ENCODE peak calls at places on chromosomes 11 and 22, in ten cellular contexts. P is foreskin fibroblast, V is mammary epithelial cell, B is AG10803, R is NB4, M is psoas muscle, S is IMR-90, U is A549, J is brain microvascular endothelial cell, Z is heart right ventricle. I is an unnamed sample.

GRCh38 chr11:30326114-30326783 is 3.3 kb downstream of the ARL14EP start:
- DNase-seq in P (peak; percentile 24), V (no peak), B (peak; percentile 10), R (peak; percentile 8), M (no peak), S (peak; percentile 66), U (no peak), J (peak; percentile 43), Z (no peak), I (no peak)

GRCh38 chr11:133636686-133637085 is 104.4 kb upstream of the OPCML start:
- DNase-seq in P (no peak), V (no peak), B (no peak), R (no peak), M (no peak), S (no peak), U (no peak), J (no peak), Z (no peak), I (no peak)

GRCh38 chr11:118633979-118634378 is 26.6 kb downstream of the PHLDB1 start:
- DNase-seq in P (peak; percentile 73), V (no peak), B (peak; percentile 47), R (no peak), M (no peak), S (peak; percentile 44), U (no peak), J (no peak), Z (no peak), I (no peak)

GRCh38 chr22:22703715-22704114 is 59.3 kb downstream of the GGTLC2 start:
- DNase-seq in P (peak; percentile 92), V (no peak), B (peak; percentile 24), R (no peak), M (no peak), S (no peak), U (peak; percentile 18), J (no peak), Z (no peak), I (no peak)

GRCh38 chr22:26016916-26017315 is 152.3 kb upstream of the SEZ6L start:
- DNase-seq in P (no peak), V (no peak), B (no peak), R (no peak), M (no peak), S (no peak), U (no peak), J (no peak), Z (no peak), I (no peak)

GRCh38 chr11:123129920-123130319 is 65.1 kb downstream of the CLMP start:
- DNase-seq in P (peak; percentile 63), V (peak; percentile 62), B (peak; percentile 82), R (no peak), M (no peak), S (peak; percentile 92), U (no peak), J (peak; percentile 11), Z (no peak), I (no peak)

GRCh38 chr11:41201156-41201555 is 258.3 kb downstream of the LRRC4C start:
- DNase-seq in P (peak; percentile 5), V (peak; percentile 29), B (no peak), R (peak; percentile 50), M (no peak), S (peak; percentile 0), U (no peak), J (no peak), Z (no peak), I (no peak)

GRCh38 chr11:5486003-5486402 is 2.5 kb upstream of the OR52D1 start:
- DNase-seq in P (no peak), V (no peak), B (no peak), R (no peak), M (no peak), S (no peak), U (no peak), J (no peak), Z (no peak), I (no peak)

GRCh38 chr11:126357055-126357962 is 1.8 kb downstream of the ST3GAL4 start:
- DNase-seq in P (no peak), V (no peak), B (no peak), R (no peak), M (no peak), S (no peak), U (no peak), J (no peak), Z (no peak), I (no peak)

GRCh38 chr22:36215976-36216375 is 14.4 kb upstream of the APOL4 start:
- DNase-seq in P (no peak), V (no peak), B (no peak), R (no peak), M (no peak), S (no peak), U (no peak), J (no peak), Z (no peak), I (no peak)

GRCh38 chr11:94528551-94528950 is 15.2 kb upstream of the FUT4 start:
- DNase-seq in P (no peak), V (no peak), B (no peak), R (no peak), M (no peak), S (no peak), U (no peak), J (peak; percentile 49), Z (no peak), I (no peak)

GRCh38 chr11:64124147-64124546 is 41.8 kb downstream of the MACROD1 start:
- DNase-seq in P (peak; percentile 9), V (peak; percentile 15), B (no peak), R (no peak), M (no peak), S (no peak), U (no peak), J (no peak), Z (no peak), I (no peak)

GRCh38 chr11:117986981-117987495 is 844 bp downstream of the IL10RA start:
- DNase-seq in P (peak; percentile 15), V (peak; percentile 39), B (peak; percentile 6), R (peak; percentile 76), M (no peak), S (no peak), U (no peak), J (no peak), Z (no peak), I (no peak)

GRCh38 chr11:130299978-130300377 is 14.7 kb downstream of the ZBTB44 start:
- DNase-seq in P (no peak), V (no peak), B (no peak), R (no peak), M (no peak), S (no peak), U (no peak), J (no peak), Z (no peak), I (no peak)

GRCh38 chr11:115377882-115378296 is 126.3 kb downstream of the CADM1 start:
- DNase-seq in P (no peak), V (peak; percentile 69), B (no peak), R (no peak), M (no peak), S (peak; percentile 60), U (no peak), J (no peak), Z (no peak), I (peak; percentile 7)

GRCh38 chr11:8221025-8221723 is 42.5 kb downstream of the LMO1 start:
- DNase-seq in P (no peak), V (no peak), B (peak; percentile 5), R (no peak), M (no peak), S (no peak), U (no peak), J (no peak), Z (no peak), I (no peak)

DNA sequence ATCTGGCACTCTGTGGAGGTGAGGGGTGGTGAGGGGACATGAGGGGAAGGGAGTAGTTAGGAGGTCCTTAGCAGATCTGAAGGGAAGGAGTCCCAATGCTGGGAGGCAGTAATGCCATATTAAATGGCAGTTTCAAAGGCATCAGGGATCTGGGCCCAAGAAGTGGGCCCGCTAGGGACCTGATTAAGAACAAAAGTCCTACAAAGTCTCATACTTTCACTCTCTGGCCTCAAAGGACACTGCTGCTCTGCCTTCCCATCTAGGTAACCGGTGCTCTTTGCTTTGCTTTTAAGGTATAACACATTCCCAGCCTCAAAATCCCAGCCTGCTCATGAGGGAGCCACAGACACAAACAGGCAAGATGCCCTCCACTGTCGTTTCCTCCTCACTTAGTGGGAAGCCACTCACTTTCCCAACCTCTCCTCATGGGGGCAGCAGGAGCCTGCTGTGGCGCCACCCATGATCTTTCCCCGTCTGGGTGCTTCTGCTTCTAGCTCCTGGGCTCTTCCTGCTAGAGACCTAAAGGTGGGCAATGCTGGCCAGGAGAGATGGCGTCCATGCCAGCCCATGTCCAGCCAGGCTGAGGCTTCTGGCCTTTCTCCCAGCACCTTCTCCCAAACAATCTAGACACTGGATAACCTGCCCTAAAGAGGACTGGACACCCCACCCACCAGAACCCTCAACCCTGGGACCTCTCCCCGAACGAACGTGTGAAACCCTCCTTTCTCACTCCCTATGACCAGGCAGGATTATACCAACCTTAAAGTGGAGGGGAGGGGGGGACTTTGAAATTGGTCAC is 68.3 kb downstream of the PLEKHA7 start:
- DNase-seq in P (peak; percentile 76), V (peak; percentile 65), B (peak; percentile 38), R (peak; percentile 67), M (no peak), S (peak; percentile 34), U (peak; percentile 74), J (peak; percentile 53), Z (peak; percentile 32), I (no peak)
- H3K4me3 ChIP-seq in P (no peak overlapping the region), V (no peak overlapping the region), B (no peak overlapping the region), R (no peak overlapping the region), M (no peak overlapping the region), S (no peak overlapping the region), U (no peak overlapping the region), J (no peak overlapping the region), Z (no peak overlapping the region), I (no peak overlapping the region)

GRCh38 chr22:50473088-50473487 is 1.7 kb downstream of the SBF1 start:
- DNase-seq in P (peak; percentile 11), V (no peak), B (no peak), R (peak; percentile 53), M (no peak), S (no peak), U (peak; percentile 60), J (no peak), Z (peak; percentile 11), I (no peak)
- TF ChIP-seq CTCF in P (peak; percentile 35), V (peak; percentile 54), B (peak; percentile 16), R (peak; percentile 49), M (peak; percentile 11), S (no peak), U (peak; percentile 8), J (peak; percentile 50), Z (no peak), I (peak; percentile 30)

DNA sequence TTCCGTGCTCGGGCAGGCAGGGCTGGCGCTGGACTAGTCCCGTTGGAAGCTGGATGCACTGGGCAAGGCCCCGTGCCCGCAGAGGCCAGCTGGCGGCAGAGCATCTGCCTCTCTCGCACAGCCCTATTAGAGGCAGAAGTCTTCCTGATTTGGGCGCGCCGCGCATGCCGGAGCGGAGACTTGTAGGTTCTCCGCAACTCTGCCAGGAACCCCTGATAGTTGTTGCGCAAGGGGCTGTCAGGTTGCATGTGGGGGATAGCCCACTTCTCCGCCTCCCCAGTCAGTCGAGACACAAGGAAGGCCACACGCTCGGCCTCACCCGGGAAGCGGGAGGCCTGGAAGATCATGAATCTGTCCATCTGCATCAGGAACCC is 1.2 kb downstream of the RTL6 start:
- DNase-seq in P (no peak), V (no peak), B (no peak), R (no peak), M (no peak), S (no peak), U (no peak), J (no peak), Z (no peak), I (no peak)
- H3K4me3 ChIP-seq in P (peak overlapping the region; percentile 71), V (no peak overlapping the region), B (peak overlapping the region; percentile 75), R (no peak overlapping the region), M (peak overlapping the region; percentile 89), S (peak overlapping the region; percentile 85), U (peak overlapping the region; percentile 93), J (no peak overlapping the region), Z (no peak overlapping the region), I (peak overlapping the region; percentile 75)

GRCh38 chr11:87037450-87038234 is at the start of gene TMEM135:
- DNase-seq in P (peak; percentile 98), V (peak; percentile 92), B (peak; percentile 81), R (peak; percentile 98), M (peak; percentile 95), S (peak; percentile 83), U (peak; percentile 96), J (peak; percentile 80), Z (peak; percentile 96), I (peak; percentile 24)
- TF ChIP-seq CTCF in P (peak; percentile 18), V (no peak), B (peak; percentile 4), R (no peak), M (peak; percentile 6), S (no peak), U (no peak), J (no peak), Z (no peak), I (no peak)